ENCODE peak calls at places on chromosomes 12 and 14, in ten cellular contexts. Y is pancreas, Z is BJ, D is IMR-90, E is cardiac fibroblast, U is dorsolateral prefrontal cortex, X is mucosa of descending colon, Q is testis, N is stomach, K is foreskin fibroblast. R is an unnamed sample.

GRCh38 chr12:7751394-7751793 is 4.2 kb upstream of the CLEC4C start:
- DNase-seq in Y (no peak), Z (no peak), D (no peak), E (no peak), U (no peak), X (no peak), Q (peak; percentile 76), N (no peak), K (no peak), R (no peak)

GRCh38 chr12:132462778-132463177 is 27.2 kb upstream of the FBRSL1 start:
- DNase-seq in Y (no peak), Z (no peak), D (no peak), E (no peak), U (no peak), X (peak; percentile 42), Q (no peak), N (no peak), K (no peak), R (no peak)

GRCh38 chr14:103563089-103563620 is 395 bp downstream of the COA8 start:
- DNase-seq in Y (no peak), Z (no peak), D (no peak), E (peak; percentile 27), U (no peak), X (peak; percentile 87), Q (peak; percentile 61), N (peak; percentile 69), K (no peak), R (no peak)

GRCh38 chr12:109307051-109307450 is 2.0 kb downstream of the FOXN4 start:
- DNase-seq in Y (no peak), Z (no peak), D (no peak), E (no peak), U (no peak), X (no peak), Q (no peak), N (no peak), K (no peak), R (no peak)

GRCh38 chr12:32002848-32003493 is 43.8 kb downstream of the RESF1 start:
- DNase-seq in Y (no peak), Z (no peak), D (no peak), E (peak; percentile 39), U (no peak), X (no peak), Q (no peak), N (no peak), K (no peak), R (no peak)

GRCh38 chr12:18250313-18250916 is 10.9 kb upstream of the PIK3C2G start:
- DNase-seq in Y (peak; percentile 14), Z (no peak), D (peak; percentile 76), E (peak; percentile 84), U (no peak), X (no peak), Q (no peak), N (no peak), K (peak; percentile 51), R (peak; percentile 30)

GRCh38 chr12:100249936-100250335 is 16.9 kb downstream of the DEPDC4 start:
- DNase-seq in Y (no peak), Z (no peak), D (no peak), E (no peak), U (no peak), X (no peak), Q (no peak), N (no peak), K (no peak), R (no peak)

GRCh38 chr14:70698288-70698687 is 56.6 kb downstream of the TTC9 start:
- DNase-seq in Y (peak; percentile 16), Z (no peak), D (peak; percentile 19), E (peak; percentile 25), U (no peak), X (no peak), Q (no peak), N (peak; percentile 74), K (peak; percentile 21), R (no peak)

GRCh38 chr12:113302925-113303640 is 31.8 kb downstream of the SLC8B1 start:
- DNase-seq in Y (no peak), Z (no peak), D (no peak), E (no peak), U (no peak), X (no peak), Q (no peak), N (no peak), K (no peak), R (no peak)

GRCh38 chr12:13343380-13343779 is 146.9 kb downstream of the EMP1 start:
- DNase-seq in Y (no peak), Z (no peak), D (no peak), E (peak; percentile 60), U (no peak), X (no peak), Q (no peak), N (no peak), K (no peak), R (peak; percentile 18)

GRCh38 chr14:59161571-59162175 is 26.8 kb upstream of the DAAM1 start:
- DNase-seq in Y (no peak), Z (peak; percentile 10), D (peak; percentile 71), E (peak; percentile 91), U (no peak), X (no peak), Q (no peak), N (no peak), K (peak; percentile 52), R (peak; percentile 62)

GRCh38 chr12:65822732-65823480 is 1.4 kb upstream of the HMGA2 start:
- DNase-seq in Y (peak; percentile 16), Z (no peak), D (peak; percentile 79), E (peak; percentile 81), U (no peak), X (peak; percentile 76), Q (no peak), N (peak; percentile 38), K (peak; percentile 75), R (peak; percentile 49)

GRCh38 chr12:114954626-114955025 is 270.7 kb upstream of the TBX3 start:
- DNase-seq in Y (no peak), Z (no peak), D (no peak), E (no peak), U (no peak), X (no peak), Q (no peak), N (no peak), K (no peak), R (no peak)

DNA sequence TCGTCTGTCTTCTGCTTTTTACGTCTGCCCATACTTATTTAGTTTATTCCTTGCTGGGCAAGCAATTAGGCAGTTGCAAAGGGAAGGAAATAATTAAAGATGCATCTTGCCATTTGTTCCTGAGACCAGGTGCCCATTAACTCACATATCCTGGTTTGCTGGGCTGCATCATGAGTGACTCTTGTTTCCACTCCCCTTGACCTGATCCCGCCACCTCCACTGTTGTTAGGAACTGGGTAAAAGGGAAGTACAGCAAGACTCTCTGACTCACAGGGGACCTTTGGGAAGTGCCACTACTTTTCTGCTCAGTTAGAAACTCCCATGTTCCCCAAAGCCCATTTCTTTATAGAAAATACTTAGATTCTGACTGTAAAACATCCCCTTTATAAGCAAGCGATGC is 186.1 kb upstream of the BCL2L14 start:
- DNase-seq in Y (no peak), Z (no peak), D (peak; percentile 19), E (peak; percentile 32), U (no peak), X (no peak), Q (no peak), N (peak; percentile 45), K (peak; percentile 35), R (peak; percentile 20)
- H3K4me3 ChIP-seq in Y (no peak overlapping the region), Z (no peak overlapping the region), D (no peak overlapping the region), E (no peak overlapping the region), U (no peak overlapping the region), X (no peak overlapping the region), Q (no peak overlapping the region), N (no peak overlapping the region), K (no peak overlapping the region), R (no peak overlapping the region)

DNA sequence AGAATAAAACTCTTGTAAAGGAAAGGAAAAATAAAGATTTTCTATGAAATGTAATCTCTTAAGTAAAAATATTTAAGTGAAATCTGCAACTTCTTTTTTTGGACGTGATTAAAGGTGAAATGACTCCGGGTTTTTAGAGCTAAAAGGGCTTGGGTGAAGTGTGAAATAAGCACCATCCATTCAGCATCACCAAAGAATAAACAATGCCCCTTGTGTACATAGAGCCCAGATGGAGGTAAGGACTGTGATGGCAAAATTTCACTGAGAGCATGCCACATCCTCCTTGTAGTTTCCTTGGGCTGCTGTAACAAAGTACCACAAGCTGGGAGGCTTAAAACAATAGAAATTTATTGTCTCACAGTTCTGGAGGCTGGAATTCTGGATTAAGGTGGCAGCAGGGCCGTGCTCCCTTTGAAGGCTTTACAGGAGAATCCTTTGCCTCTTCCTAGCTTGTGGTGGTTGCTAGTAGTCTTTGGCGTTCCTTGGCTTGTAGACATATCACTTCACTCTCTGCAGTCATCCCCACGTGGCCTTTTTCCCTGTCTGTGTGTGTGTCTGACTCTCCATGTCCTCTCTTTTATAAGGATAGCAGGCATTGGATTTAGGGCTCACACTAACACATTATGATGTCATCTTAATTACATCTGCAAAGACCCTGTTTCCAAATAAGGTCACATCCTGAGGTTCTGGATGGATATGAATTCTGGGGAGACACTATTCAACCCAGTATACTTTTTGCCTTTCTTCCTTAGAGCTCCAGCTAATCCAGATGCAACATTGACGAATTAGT is 24.2 kb downstream of the ZNF664 start:
- DNase-seq in Y (no peak), Z (no peak), D (no peak), E (no peak), U (no peak), X (no peak), Q (no peak), N (no peak), K (no peak), R (no peak)
- H3K4me3 ChIP-seq in Y (no peak overlapping the region), Z (no peak overlapping the region), D (no peak overlapping the region), E (no peak overlapping the region), U (no peak overlapping the region), X (no peak overlapping the region), Q (no peak overlapping the region), N (no peak overlapping the region), K (no peak overlapping the region), R (no peak overlapping the region)

DNA sequence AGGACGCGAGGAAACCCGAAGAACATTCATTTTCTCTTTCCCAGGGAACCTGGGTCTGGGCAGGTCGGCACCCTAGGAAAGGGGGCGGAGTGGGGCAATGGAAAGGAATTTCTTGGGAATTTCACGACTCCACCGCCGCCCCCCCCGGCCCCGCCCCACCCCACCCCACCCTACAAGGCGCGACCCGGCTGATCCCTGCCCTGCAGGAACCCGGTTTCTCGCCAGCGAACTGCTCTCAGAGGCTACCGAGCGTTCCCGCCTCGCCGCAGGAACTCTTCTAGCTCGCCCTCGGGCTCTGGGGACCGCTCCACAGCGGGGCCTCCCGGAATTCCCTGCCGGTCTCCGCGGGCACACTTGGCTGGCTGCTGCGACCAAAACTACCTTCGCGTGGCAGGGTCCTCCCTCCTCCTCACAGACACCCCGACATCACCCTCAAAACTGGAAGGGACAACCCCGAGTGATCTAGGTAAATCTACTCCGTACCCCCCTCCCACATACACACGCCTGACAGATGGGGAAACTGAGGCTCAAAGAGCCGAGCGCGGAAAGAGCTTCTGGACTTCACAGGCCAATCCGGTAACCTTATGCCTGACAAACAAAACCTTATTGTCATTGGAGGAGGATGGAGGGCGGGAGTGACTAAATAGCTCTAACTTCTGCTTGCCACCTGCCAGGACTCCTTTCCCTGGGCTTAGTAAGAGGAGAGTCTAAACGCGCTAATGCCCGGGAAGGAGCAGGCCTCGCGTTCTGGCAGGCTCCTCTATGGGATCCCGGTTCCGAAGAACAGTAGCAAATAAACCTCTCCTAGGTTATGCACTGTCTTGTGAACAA is 835 bp upstream of the ACTN1 start:
- DNase-seq in Y (peak; percentile 48), Z (no peak), D (peak; percentile 63), E (peak; percentile 57), U (no peak), X (peak; percentile 68), Q (no peak), N (peak; percentile 54), K (no peak), R (no peak)
- H3K4me3 ChIP-seq in Y (peak overlapping the region; percentile 94), Z (peak overlapping the region; percentile 96), D (peak overlapping the region; percentile 76), E (peak overlapping the region; percentile 93), U (peak overlapping the region; percentile 79), X (peak overlapping the region; percentile 16), Q (peak overlapping the region; percentile 88), N (peak overlapping the region; percentile 91), K (peak overlapping the region; percentile 97), R (peak overlapping the region; percentile 92)

GRCh38 chr12:51814311-51815088 is 34.0 kb downstream of the FIGNL2 start:
- DNase-seq in Y (peak; percentile 85), Z (no peak), D (peak; percentile 66), E (peak; percentile 71), U (no peak), X (peak; percentile 87), Q (peak; percentile 81), N (peak; percentile 75), K (peak; percentile 79), R (no peak)
- H3K4me3 ChIP-seq in Y (peak overlapping the region; percentile 69), Z (peak overlapping the region; percentile 46), D (peak overlapping the region; percentile 54), E (peak overlapping the region; percentile 23), U (peak overlapping the region; percentile 38), X (peak overlapping the region; percentile 46), Q (peak overlapping the region; percentile 76), N (peak overlapping the region; percentile 60), K (peak overlapping the region; percentile 37), R (peak overlapping the region; percentile 51)

R was measured in skeletal muscle cell.